ENCODE peak calls at places on chromosomes 4 and X, in nine cellular contexts. One of them, this sample, is unnamed.

GRCh38 chr4:155614111-155614762 is 52.4 kb upstream of the GUCY1A1 start:
- DNase-seq in NCI-H1417 treated with DMSO at 0.1 percent for 48 hours: no peak
- DNase-seq in CD8-positive, alpha-beta T cell: no peak
- DNase-seq in CD8-positive, alpha-beta memory T cell: no peak
- DNase-seq in germinal center: no peak
- DNase-seq in bronchial epithelial cell: peak
- DNase-seq in WTC11: no peak
- DNase-seq in NCI-H446 treated with DMSO at 0.1 percent for 48 hours: no peak
- DNase-seq in T-cell: no peak
- DNase-seq in this sample: no peak

GRCh38 chrX:81900522-81900921 is 698.6 kb downstream of the SH3BGRL start:
- DNase-seq in bronchial epithelial cell: no peak
- DNase-seq in CD8-positive, alpha-beta T cell: no peak
- DNase-seq in T-cell: no peak
- DNase-seq in germinal center: no peak
- DNase-seq in WTC11: no peak
- DNase-seq in NCI-H1417 treated with DMSO at 0.1 percent for 48 hours: no peak
- DNase-seq in NCI-H446 treated with DMSO at 0.1 percent for 48 hours: no peak
- DNase-seq in CD8-positive, alpha-beta memory T cell: no peak
- DNase-seq in this sample: no peak

GRCh38 chr4:119835511-119835910 is 206.9 kb upstream of the PDE5A start:
- DNase-seq in germinal center: no peak
- DNase-seq in bronchial epithelial cell: no peak
- DNase-seq in NCI-H446 treated with DMSO at 0.1 percent for 48 hours: no peak
- DNase-seq in CD8-positive, alpha-beta memory T cell: no peak
- DNase-seq in CD8-positive, alpha-beta T cell: no peak
- DNase-seq in WTC11: no peak
- DNase-seq in NCI-H1417 treated with DMSO at 0.1 percent for 48 hours: no peak
- DNase-seq in T-cell: no peak
- DNase-seq in this sample: no peak

GRCh38 chrX:153336128-153336894 is 2.4 kb downstream of the ZNF275 start:
- DNase-seq in CD8-positive, alpha-beta memory T cell: no peak
- DNase-seq in bronchial epithelial cell: peak
- DNase-seq in NCI-H446 treated with DMSO at 0.1 percent for 48 hours: no peak
- DNase-seq in T-cell: no peak
- DNase-seq in WTC11: no peak
- DNase-seq in CD8-positive, alpha-beta T cell: no peak
- DNase-seq in NCI-H1417 treated with DMSO at 0.1 percent for 48 hours: no peak
- DNase-seq in germinal center: peak
- DNase-seq in this sample: no peak

GRCh38 chr4:26736621-26737020 is 124.0 kb upstream of the STIM2 start:
- DNase-seq in germinal center: no peak
- DNase-seq in bronchial epithelial cell: peak
- DNase-seq in CD8-positive, alpha-beta T cell: no peak
- DNase-seq in NCI-H1417 treated with DMSO at 0.1 percent for 48 hours: no peak
- DNase-seq in WTC11: no peak
- DNase-seq in CD8-positive, alpha-beta memory T cell: no peak
- DNase-seq in NCI-H446 treated with DMSO at 0.1 percent for 48 hours: no peak
- DNase-seq in T-cell: no peak
- DNase-seq in this sample: no peak

GRCh38 chr4:128573781-128574508 is 235.6 kb upstream of the JADE1 start:
- DNase-seq in WTC11: no peak
- DNase-seq in bronchial epithelial cell: peak
- DNase-seq in germinal center: no peak
- DNase-seq in CD8-positive, alpha-beta T cell: no peak
- DNase-seq in NCI-H446 treated with DMSO at 0.1 percent for 48 hours: no peak
- DNase-seq in NCI-H1417 treated with DMSO at 0.1 percent for 48 hours: no peak
- DNase-seq in CD8-positive, alpha-beta memory T cell: no peak
- DNase-seq in T-cell: no peak
- DNase-seq in this sample: no peak

GRCh38 chrX:83819304-83819703 is 41.6 kb upstream of the CYLC1 start:
- DNase-seq in NCI-H1417 treated with DMSO at 0.1 percent for 48 hours: no peak
- DNase-seq in WTC11: peak
- DNase-seq in CD8-positive, alpha-beta memory T cell: no peak
- DNase-seq in bronchial epithelial cell: no peak
- DNase-seq in NCI-H446 treated with DMSO at 0.1 percent for 48 hours: no peak
- DNase-seq in T-cell: no peak
- DNase-seq in CD8-positive, alpha-beta T cell: no peak
- DNase-seq in germinal center: no peak
- DNase-seq in this sample: no peak

GRCh38 chr4:153823483-153823882 is 34.6 kb upstream of the SFRP2 start:
- DNase-seq in WTC11: no peak
- DNase-seq in germinal center: no peak
- DNase-seq in T-cell: no peak
- DNase-seq in CD8-positive, alpha-beta memory T cell: no peak
- DNase-seq in bronchial epithelial cell: no peak
- DNase-seq in NCI-H446 treated with DMSO at 0.1 percent for 48 hours: no peak
- DNase-seq in CD8-positive, alpha-beta T cell: no peak
- DNase-seq in NCI-H1417 treated with DMSO at 0.1 percent for 48 hours: no peak
- DNase-seq in this sample: no peak

GRCh38 chr4:53801373-53801772 is 210.1 kb upstream of the LNX1 start:
- DNase-seq in CD8-positive, alpha-beta memory T cell: no peak
- DNase-seq in WTC11: no peak
- DNase-seq in NCI-H1417 treated with DMSO at 0.1 percent for 48 hours: no peak
- DNase-seq in bronchial epithelial cell: no peak
- DNase-seq in CD8-positive, alpha-beta T cell: no peak
- DNase-seq in germinal center: no peak
- DNase-seq in T-cell: no peak
- DNase-seq in NCI-H446 treated with DMSO at 0.1 percent for 48 hours: no peak
- DNase-seq in this sample: no peak

GRCh38 chr4:158826882-158827281 is 58.1 kb downstream of the FNIP2 start:
- DNase-seq in CD8-positive, alpha-beta T cell: no peak
- DNase-seq in NCI-H446 treated with DMSO at 0.1 percent for 48 hours: no peak
- DNase-seq in T-cell: no peak
- DNase-seq in NCI-H1417 treated with DMSO at 0.1 percent for 48 hours: no peak
- DNase-seq in bronchial epithelial cell: peak
- DNase-seq in germinal center: no peak
- DNase-seq in CD8-positive, alpha-beta memory T cell: no peak
- DNase-seq in WTC11: no peak
- DNase-seq in this sample: peak

GRCh38 chr4:118120120-118120760 is 86.0 kb downstream of the NDST3 start:
- DNase-seq in WTC11: peak
- DNase-seq in NCI-H446 treated with DMSO at 0.1 percent for 48 hours: no peak
- DNase-seq in bronchial epithelial cell: no peak
- DNase-seq in CD8-positive, alpha-beta memory T cell: no peak
- DNase-seq in CD8-positive, alpha-beta T cell: no peak
- DNase-seq in T-cell: no peak
- DNase-seq in NCI-H1417 treated with DMSO at 0.1 percent for 48 hours: no peak
- DNase-seq in germinal center: no peak
- DNase-seq in this sample: no peak

GRCh38 chr4:20074450-20074849 is 177.3 kb upstream of the SLIT2 start:
- DNase-seq in CD8-positive, alpha-beta T cell: no peak
- DNase-seq in NCI-H1417 treated with DMSO at 0.1 percent for 48 hours: no peak
- DNase-seq in T-cell: no peak
- DNase-seq in germinal center: no peak
- DNase-seq in CD8-positive, alpha-beta memory T cell: no peak
- DNase-seq in NCI-H446 treated with DMSO at 0.1 percent for 48 hours: no peak
- DNase-seq in WTC11: no peak
- DNase-seq in bronchial epithelial cell: no peak
- DNase-seq in this sample: no peak

GRCh38 chrX:18428006-18428405 is 2.6 kb downstream of the CDKL5 start:
- DNase-seq in CD8-positive, alpha-beta T cell: no peak
- DNase-seq in bronchial epithelial cell: no peak
- DNase-seq in WTC11: no peak
- DNase-seq in germinal center: no peak
- DNase-seq in NCI-H1417 treated with DMSO at 0.1 percent for 48 hours: no peak
- DNase-seq in NCI-H446 treated with DMSO at 0.1 percent for 48 hours: no peak
- DNase-seq in T-cell: no peak
- DNase-seq in CD8-positive, alpha-beta memory T cell: no peak
- DNase-seq in this sample: no peak

GRCh38 chrX:19840899-19841648 is 46.3 kb downstream of the SH3KBP1 start:
- DNase-seq in germinal center: no peak
- DNase-seq in NCI-H1417 treated with DMSO at 0.1 percent for 48 hours: no peak
- DNase-seq in T-cell: no peak
- DNase-seq in bronchial epithelial cell: no peak
- DNase-seq in CD8-positive, alpha-beta T cell: peak
- DNase-seq in CD8-positive, alpha-beta memory T cell: peak
- DNase-seq in NCI-H446 treated with DMSO at 0.1 percent for 48 hours: no peak
- DNase-seq in WTC11: peak
- DNase-seq in this sample: no peak

GRCh38 chrX:24659106-24659505 is 12.0 kb upstream of the PCYT1B start:
- DNase-seq in NCI-H1417 treated with DMSO at 0.1 percent for 48 hours: no peak
- DNase-seq in T-cell: no peak
- DNase-seq in NCI-H446 treated with DMSO at 0.1 percent for 48 hours: no peak
- DNase-seq in WTC11: no peak
- DNase-seq in CD8-positive, alpha-beta T cell: no peak
- DNase-seq in bronchial epithelial cell: no peak
- DNase-seq in germinal center: no peak
- DNase-seq in CD8-positive, alpha-beta memory T cell: no peak
- DNase-seq in this sample: no peak

GRCh38 chr4:73704314-73705055 is 35.9 kb upstream of the CXCL8 start:
- DNase-seq in bronchial epithelial cell: peak
- DNase-seq in T-cell: no peak
- DNase-seq in CD8-positive, alpha-beta T cell: no peak
- DNase-seq in NCI-H1417 treated with DMSO at 0.1 percent for 48 hours: no peak
- DNase-seq in WTC11: no peak
- DNase-seq in CD8-positive, alpha-beta memory T cell: no peak
- DNase-seq in germinal center: no peak
- DNase-seq in NCI-H446 treated with DMSO at 0.1 percent for 48 hours: peak
- DNase-seq in this sample: peak

GRCh38 chr4:151753056-151753455 is 7.8 kb downstream of the GATB start:
- DNase-seq in WTC11: no peak
- DNase-seq in CD8-positive, alpha-beta memory T cell: no peak
- DNase-seq in CD8-positive, alpha-beta T cell: no peak
- DNase-seq in NCI-H1417 treated with DMSO at 0.1 percent for 48 hours: no peak
- DNase-seq in NCI-H446 treated with DMSO at 0.1 percent for 48 hours: no peak
- DNase-seq in germinal center: no peak
- DNase-seq in bronchial epithelial cell: peak
- DNase-seq in T-cell: no peak
- DNase-seq in this sample: no peak

GRCh38 chrX:120281021-120281624 is 30.1 kb downstream of the TMEM255A start:
- DNase-seq in NCI-H1417 treated with DMSO at 0.1 percent for 48 hours: no peak
- DNase-seq in NCI-H446 treated with DMSO at 0.1 percent for 48 hours: no peak
- DNase-seq in T-cell: no peak
- DNase-seq in WTC11: no peak
- DNase-seq in germinal center: no peak
- DNase-seq in CD8-positive, alpha-beta memory T cell: no peak
- DNase-seq in CD8-positive, alpha-beta T cell: no peak
- DNase-seq in bronchial epithelial cell: no peak
- DNase-seq in this sample: no peak

GRCh38 chr4:7103599-7104365 is 35.9 kb upstream of the GRPEL1 start:
- DNase-seq in NCI-H1417 treated with DMSO at 0.1 percent for 48 hours: no peak
- DNase-seq in WTC11: no peak
- DNase-seq in CD8-positive, alpha-beta T cell: no peak
- DNase-seq in germinal center: peak
- DNase-seq in CD8-positive, alpha-beta memory T cell: no peak
- DNase-seq in T-cell: no peak
- DNase-seq in bronchial epithelial cell: no peak
- DNase-seq in NCI-H446 treated with DMSO at 0.1 percent for 48 hours: no peak
- DNase-seq in this sample: peak

GRCh38 chrX:10507181-10507580 is 113.2 kb downstream of the MID1 start:
- DNase-seq in CD8-positive, alpha-beta T cell: no peak
- DNase-seq in NCI-H446 treated with DMSO at 0.1 percent for 48 hours: no peak
- DNase-seq in NCI-H1417 treated with DMSO at 0.1 percent for 48 hours: no peak
- DNase-seq in bronchial epithelial cell: no peak
- DNase-seq in CD8-positive, alpha-beta memory T cell: no peak
- DNase-seq in germinal center: no peak
- DNase-seq in WTC11: no peak
- DNase-seq in T-cell: no peak
- DNase-seq in this sample: no peak

GRCh38 chr4:146051724-146052396 is 113.2 kb upstream of the ZNF827 start:
- DNase-seq in CD8-positive, alpha-beta memory T cell: no peak
- DNase-seq in CD8-positive, alpha-beta T cell: no peak
- DNase-seq in bronchial epithelial cell: peak
- DNase-seq in NCI-H446 treated with DMSO at 0.1 percent for 48 hours: no peak
- DNase-seq in NCI-H1417 treated with DMSO at 0.1 percent for 48 hours: no peak
- DNase-seq in T-cell: no peak
- DNase-seq in germinal center: no peak
- DNase-seq in WTC11: no peak
- DNase-seq in this sample: no peak

GRCh38 chrX:154019061-154019621 is 561 bp downstream of the IRAK1 start:
- DNase-seq in CD8-positive, alpha-beta memory T cell: peak
- DNase-seq in T-cell: no peak
- DNase-seq in NCI-H1417 treated with DMSO at 0.1 percent for 48 hours: no peak
- DNase-seq in CD8-positive, alpha-beta T cell: peak
- DNase-seq in NCI-H446 treated with DMSO at 0.1 percent for 48 hours: no peak
- DNase-seq in WTC11: no peak
- DNase-seq in bronchial epithelial cell: no peak
- DNase-seq in germinal center: peak
- DNase-seq in this sample: no peak

GRCh38 chrX:136028383-136028984 is 43.2 kb downstream of the SLC9A6 start:
- DNase-seq in CD8-positive, alpha-beta T cell: no peak
- DNase-seq in WTC11: no peak
- DNase-seq in CD8-positive, alpha-beta memory T cell: no peak
- DNase-seq in germinal center: peak
- DNase-seq in NCI-H446 treated with DMSO at 0.1 percent for 48 hours: peak
- DNase-seq in bronchial epithelial cell: peak
- DNase-seq in NCI-H1417 treated with DMSO at 0.1 percent for 48 hours: no peak
- DNase-seq in T-cell: no peak
- DNase-seq in this sample: no peak

GRCh38 chr4:149031399-149031798 is 589.2 kb upstream of the NR3C2 start:
- DNase-seq in bronchial epithelial cell: peak
- DNase-seq in WTC11: no peak
- DNase-seq in CD8-positive, alpha-beta memory T cell: no peak
- DNase-seq in germinal center: no peak
- DNase-seq in NCI-H1417 treated with DMSO at 0.1 percent for 48 hours: no peak
- DNase-seq in CD8-positive, alpha-beta T cell: no peak
- DNase-seq in T-cell: no peak
- DNase-seq in NCI-H446 treated with DMSO at 0.1 percent for 48 hours: no peak
- DNase-seq in this sample: no peak

GRCh38 chr4:3354455-3354811 is 61.6 kb downstream of the RGS12 start:
- DNase-seq in NCI-H1417 treated with DMSO at 0.1 percent for 48 hours: no peak
- DNase-seq in bronchial epithelial cell: no peak
- DNase-seq in germinal center: no peak
- DNase-seq in NCI-H446 treated with DMSO at 0.1 percent for 48 hours: no peak
- DNase-seq in CD8-positive, alpha-beta T cell: no peak
- DNase-seq in WTC11: no peak
- DNase-seq in CD8-positive, alpha-beta memory T cell: no peak
- DNase-seq in T-cell: no peak
- DNase-seq in this sample: no peak

GRCh38 chr4:1204828-1205591 is 32.6 kb upstream of the SPON2 start:
- DNase-seq in bronchial epithelial cell: no peak
- DNase-seq in NCI-H446 treated with DMSO at 0.1 percent for 48 hours: no peak
- DNase-seq in germinal center: no peak
- DNase-seq in NCI-H1417 treated with DMSO at 0.1 percent for 48 hours: no peak
- DNase-seq in T-cell: no peak
- DNase-seq in CD8-positive, alpha-beta memory T cell: no peak
- DNase-seq in WTC11: peak
- DNase-seq in CD8-positive, alpha-beta T cell: peak
- DNase-seq in this sample: peak

GRCh38 chrX:8404443-8404842 is 60.2 kb upstream of the VCX3B start:
- DNase-seq in NCI-H1417 treated with DMSO at 0.1 percent for 48 hours: no peak
- DNase-seq in CD8-positive, alpha-beta memory T cell: no peak
- DNase-seq in NCI-H446 treated with DMSO at 0.1 percent for 48 hours: no peak
- DNase-seq in bronchial epithelial cell: peak
- DNase-seq in T-cell: no peak
- DNase-seq in WTC11: no peak
- DNase-seq in CD8-positive, alpha-beta T cell: no peak
- DNase-seq in germinal center: no peak
- DNase-seq in this sample: peak

GRCh38 chrX:9133426-9133825 is 99.5 kb upstream of the FAM9B start:
- DNase-seq in NCI-H446 treated with DMSO at 0.1 percent for 48 hours: no peak
- DNase-seq in WTC11: no peak
- DNase-seq in CD8-positive, alpha-beta memory T cell: no peak
- DNase-seq in germinal center: no peak
- DNase-seq in NCI-H1417 treated with DMSO at 0.1 percent for 48 hours: no peak
- DNase-seq in CD8-positive, alpha-beta T cell: no peak
- DNase-seq in T-cell: no peak
- DNase-seq in bronchial epithelial cell: peak
- DNase-seq in this sample: no peak

GRCh38 chr4:94375364-94375763 is 32.7 kb upstream of the HPGDS start:
- DNase-seq in CD8-positive, alpha-beta T cell: no peak
- DNase-seq in WTC11: no peak
- DNase-seq in bronchial epithelial cell: no peak
- DNase-seq in CD8-positive, alpha-beta memory T cell: no peak
- DNase-seq in NCI-H446 treated with DMSO at 0.1 percent for 48 hours: no peak
- DNase-seq in T-cell: no peak
- DNase-seq in germinal center: no peak
- DNase-seq in NCI-H1417 treated with DMSO at 0.1 percent for 48 hours: no peak
- DNase-seq in this sample: no peak

GRCh38 chr4:125323547-125324100 is 8.9 kb downstream of the FAT4 start:
- DNase-seq in T-cell: no peak
- DNase-seq in NCI-H446 treated with DMSO at 0.1 percent for 48 hours: no peak
- DNase-seq in germinal center: no peak
- DNase-seq in CD8-positive, alpha-beta T cell: no peak
- DNase-seq in bronchial epithelial cell: peak
- DNase-seq in CD8-positive, alpha-beta memory T cell: no peak
- DNase-seq in WTC11: no peak
- DNase-seq in NCI-H1417 treated with DMSO at 0.1 percent for 48 hours: no peak
- DNase-seq in this sample: no peak

GRCh38 chr4:22634541-22635181 is 58.1 kb upstream of the GBA3 start:
- DNase-seq in germinal center: no peak
- DNase-seq in NCI-H446 treated with DMSO at 0.1 percent for 48 hours: no peak
- DNase-seq in WTC11: no peak
- DNase-seq in NCI-H1417 treated with DMSO at 0.1 percent for 48 hours: no peak
- DNase-seq in bronchial epithelial cell: peak
- DNase-seq in CD8-positive, alpha-beta memory T cell: no peak
- DNase-seq in CD8-positive, alpha-beta T cell: no peak
- DNase-seq in T-cell: no peak
- DNase-seq in this sample: no peak